ENCODE peak calls at places on chromosomes 3 and 15, in five cellular contexts. One of them, this sample, is unnamed.

GRCh38 chr3:120682095-120682681 is at the start of gene HGD:
- DNase-seq in CD4-positive, CD25-positive, alpha-beta regulatory T cell: no peak
- DNase-seq in stomach: peak; percentile 63
- DNase-seq in IMR-90: peak; percentile 26
- DNase-seq in Peyer's patch: peak; percentile 67
- DNase-seq in this sample: no peak

GRCh38 chr3:115577000-115577399 is 46.3 kb upstream of the GAP43 start:
- DNase-seq in Peyer's patch: no peak
- DNase-seq in CD4-positive, CD25-positive, alpha-beta regulatory T cell: no peak
- DNase-seq in stomach: no peak
- DNase-seq in IMR-90: no peak
- DNase-seq in this sample: no peak

GRCh38 chr3:185930393-185931107 is 7.3 kb downstream of the TRA2B start:
- DNase-seq in CD4-positive, CD25-positive, alpha-beta regulatory T cell: no peak
- DNase-seq in Peyer's patch: no peak
- DNase-seq in IMR-90: peak; percentile 57
- DNase-seq in stomach: no peak
- DNase-seq in this sample: no peak

GRCh38 chr15:86060614-86061125 is 19.0 kb upstream of the AGBL1 start:
- DNase-seq in IMR-90: no peak
- DNase-seq in stomach: no peak
- DNase-seq in CD4-positive, CD25-positive, alpha-beta regulatory T cell: no peak
- DNase-seq in Peyer's patch: no peak
- DNase-seq in this sample: no peak

GRCh38 chr3:30355622-30356021 is 250.8 kb upstream of the TGFBR2 start:
- DNase-seq in IMR-90: peak; percentile 16
- DNase-seq in Peyer's patch: no peak
- DNase-seq in CD4-positive, CD25-positive, alpha-beta regulatory T cell: no peak
- DNase-seq in stomach: no peak
- DNase-seq in this sample: no peak

GRCh38 chr3:31562525-31562924 is 29.8 kb downstream of the STT3B start:
- DNase-seq in Peyer's patch: peak; percentile 56
- DNase-seq in stomach: no peak
- DNase-seq in CD4-positive, CD25-positive, alpha-beta regulatory T cell: peak; percentile 64
- DNase-seq in IMR-90: no peak
- DNase-seq in this sample: peak; percentile 33

GRCh38 chr3:131147534-131147933 is 120.9 kb downstream of the NEK11 start:
- DNase-seq in CD4-positive, CD25-positive, alpha-beta regulatory T cell: no peak
- DNase-seq in stomach: no peak
- DNase-seq in Peyer's patch: no peak
- DNase-seq in IMR-90: no peak
- DNase-seq in this sample: no peak

GRCh38 chr3:33440328-33440577 is at the start of gene UBP1:
- DNase-seq in IMR-90: no peak
- DNase-seq in Peyer's patch: peak; percentile 100
- DNase-seq in stomach: peak; percentile 100
- DNase-seq in CD4-positive, CD25-positive, alpha-beta regulatory T cell: no peak
- DNase-seq in this sample: peak; percentile 100

GRCh38 chr15:66323312-66323928 is 30.1 kb downstream of the DIS3L start:
- DNase-seq in Peyer's patch: no peak
- DNase-seq in IMR-90: no peak
- DNase-seq in CD4-positive, CD25-positive, alpha-beta regulatory T cell: no peak
- DNase-seq in stomach: no peak
- DNase-seq in this sample: no peak

GRCh38 chr3:33751320-33751719 is 33.3 kb upstream of the CLASP2 start:
- DNase-seq in Peyer's patch: no peak
- DNase-seq in IMR-90: no peak
- DNase-seq in CD4-positive, CD25-positive, alpha-beta regulatory T cell: peak; percentile 46
- DNase-seq in stomach: no peak
- DNase-seq in this sample: no peak

GRCh38 chr15:31342781-31343626 is 16.4 kb downstream of the KLF13 start:
- DNase-seq in Peyer's patch: peak; percentile 64
- DNase-seq in stomach: no peak
- DNase-seq in CD4-positive, CD25-positive, alpha-beta regulatory T cell: peak; percentile 52
- DNase-seq in IMR-90: no peak
- DNase-seq in this sample: no peak

GRCh38 chr3:197809356-197810020 is 18.4 kb downstream of the LRCH3 start:
- DNase-seq in IMR-90: peak; percentile 85
- DNase-seq in Peyer's patch: no peak
- DNase-seq in stomach: no peak
- DNase-seq in CD4-positive, CD25-positive, alpha-beta regulatory T cell: no peak
- DNase-seq in this sample: no peak

GRCh38 chr3:194142156-194142910 is 6.4 kb downstream of the HES1 start:
- DNase-seq in Peyer's patch: no peak
- DNase-seq in CD4-positive, CD25-positive, alpha-beta regulatory T cell: peak; percentile 68
- DNase-seq in stomach: no peak
- DNase-seq in IMR-90: no peak
- DNase-seq in this sample: peak; percentile 47

GRCh38 chr3:95289295-95289694 is 1226.4 kb downstream of the NSUN3 start:
- DNase-seq in CD4-positive, CD25-positive, alpha-beta regulatory T cell: no peak
- DNase-seq in IMR-90: peak; percentile 34
- DNase-seq in stomach: no peak
- DNase-seq in Peyer's patch: no peak
- DNase-seq in this sample: no peak

DNA sequence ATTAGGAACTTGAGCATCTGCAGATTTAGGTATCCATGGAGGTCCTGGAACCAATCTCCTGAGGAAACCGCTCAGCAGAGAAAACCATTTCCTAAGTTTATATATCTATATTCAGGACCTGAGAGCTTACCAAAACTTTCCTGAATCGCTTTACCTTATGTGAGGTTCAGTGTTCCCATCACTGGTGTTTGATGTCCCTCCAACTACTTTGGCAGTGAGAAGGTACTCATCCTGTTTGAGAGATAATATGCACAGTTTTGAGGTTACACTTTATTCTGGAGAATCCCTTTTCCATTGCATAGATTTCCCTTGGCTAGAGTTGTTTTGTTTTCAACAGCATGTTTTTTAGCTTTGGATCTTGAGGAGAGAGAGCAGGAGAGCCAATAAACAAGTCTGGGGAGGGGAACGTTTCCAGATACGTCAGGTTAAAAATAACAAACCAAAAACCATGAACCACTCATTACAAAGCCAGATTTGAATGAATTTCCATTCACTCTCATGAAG is 33.5 kb downstream of the CD200 start:
- DNase-seq in IMR-90: no peak
- DNase-seq in CD4-positive, CD25-positive, alpha-beta regulatory T cell: no peak
- DNase-seq in Peyer's patch: no peak
- DNase-seq in stomach: no peak
- DNase-seq in this sample: no peak
- H3K9me3 ChIP-seq in IMR-90: no peaks in the 10 kb centered on the region
- H3K9me3 ChIP-seq in CD4-positive, CD25-positive, alpha-beta regulatory T cell: no peaks in the 10 kb centered on the region
- H3K9me3 ChIP-seq in Peyer's patch: no peaks in the 10 kb centered on the region
- H3K9me3 ChIP-seq in stomach: no peaks in the 10 kb centered on the region
- H3K9me3 ChIP-seq in this sample: no peaks in the 10 kb centered on the region

GRCh38 chr15:68493629-68494028 is 61.7 kb upstream of the ITGA11 start:
- DNase-seq in CD4-positive, CD25-positive, alpha-beta regulatory T cell: no peak
- DNase-seq in stomach: no peak
- DNase-seq in IMR-90: no peak
- DNase-seq in Peyer's patch: no peak
- DNase-seq in this sample: no peak
- H3K4me1 ChIP-seq in CD4-positive, CD25-positive, alpha-beta regulatory T cell: no peaks in the 10 kb centered on the region
- H3K4me1 ChIP-seq in stomach: no peaks in the 10 kb centered on the region
- H3K4me1 ChIP-seq in IMR-90: peaks cover 3% of the 10 kb centered on the region
- H3K4me1 ChIP-seq in Peyer's patch: no peaks in the 10 kb centered on the region
- H3K4me1 ChIP-seq in this sample: no peaks in the 10 kb centered on the region

GRCh38 chr15:27871078-27871695 is 227.9 kb downstream of the OCA2 start:
- DNase-seq in IMR-90: no peak
- DNase-seq in stomach: no peak
- DNase-seq in Peyer's patch: no peak
- DNase-seq in CD4-positive, CD25-positive, alpha-beta regulatory T cell: no peak
- DNase-seq in this sample: no peak

GRCh38 chr15:27868828-27869404 is 230.2 kb downstream of the OCA2 start:
- DNase-seq in stomach: no peak
- DNase-seq in IMR-90: no peak
- DNase-seq in Peyer's patch: no peak
- DNase-seq in CD4-positive, CD25-positive, alpha-beta regulatory T cell: no peak
- DNase-seq in this sample: no peak

GRCh38 chr15:27867861-27868260 is 231.3 kb downstream of the OCA2 start:
- DNase-seq in stomach: no peak
- DNase-seq in IMR-90: no peak
- DNase-seq in Peyer's patch: no peak
- DNase-seq in CD4-positive, CD25-positive, alpha-beta regulatory T cell: no peak
- DNase-seq in this sample: no peak

GRCh38 chr15:27872355-27872754 is 226.8 kb downstream of the OCA2 start:
- DNase-seq in IMR-90: no peak
- DNase-seq in CD4-positive, CD25-positive, alpha-beta regulatory T cell: no peak
- DNase-seq in Peyer's patch: no peak
- DNase-seq in stomach: no peak
- DNase-seq in this sample: no peak

DNA sequence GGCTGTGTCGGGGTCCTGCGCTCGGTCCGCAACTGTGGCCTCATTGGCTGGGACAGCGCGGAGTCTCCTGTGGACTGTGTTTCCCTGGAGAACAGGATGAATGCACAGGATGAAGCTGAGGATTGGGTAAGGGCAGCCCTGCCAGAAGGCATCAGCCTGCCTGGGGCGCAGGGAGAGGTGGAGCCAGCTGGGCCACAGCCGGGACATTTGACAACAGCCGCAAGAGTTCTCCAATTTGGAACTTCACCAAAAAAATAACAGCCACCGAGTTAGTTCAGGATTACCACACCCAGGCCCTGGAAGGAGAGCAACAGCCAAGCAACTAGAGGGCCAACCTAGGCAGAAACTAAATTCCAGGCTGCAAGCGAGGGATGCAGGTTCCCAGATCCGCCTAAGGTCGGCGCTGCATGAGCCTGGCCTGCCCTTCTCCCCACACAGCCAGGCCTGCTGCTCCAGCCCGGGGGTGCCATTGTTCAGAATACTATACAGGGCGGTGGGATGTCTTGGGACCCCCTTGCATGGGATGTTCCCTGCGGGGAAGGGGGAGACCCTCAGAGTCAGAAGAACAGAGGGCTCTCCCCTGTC is 229.3 kb downstream of the OCA2 start:
- DNase-seq in stomach: no peak
- DNase-seq in CD4-positive, CD25-positive, alpha-beta regulatory T cell: no peak
- DNase-seq in IMR-90: no peak
- DNase-seq in Peyer's patch: no peak
- DNase-seq in this sample: no peak
- H3K9me3 ChIP-seq in stomach: peaks cover 13% of the 10 kb centered on the region
- H3K9me3 ChIP-seq in CD4-positive, CD25-positive, alpha-beta regulatory T cell: no peaks in the 10 kb centered on the region
- H3K9me3 ChIP-seq in IMR-90: peaks cover 22% of the 10 kb centered on the region
- H3K9me3 ChIP-seq in Peyer's patch: no peaks in the 10 kb centered on the region
- H3K9me3 ChIP-seq in this sample: no peaks in the 10 kb centered on the region

GRCh38 chr15:64874131-64874530 is 32.4 kb downstream of the PLEKHO2 start:
- DNase-seq in stomach: no peak
- DNase-seq in Peyer's patch: no peak
- DNase-seq in IMR-90: no peak
- DNase-seq in CD4-positive, CD25-positive, alpha-beta regulatory T cell: no peak
- DNase-seq in this sample: no peak
- H3K4me1 ChIP-seq in stomach: peaks cover 12% of the 10 kb centered on the region
- H3K4me1 ChIP-seq in Peyer's patch: no peaks in the 10 kb centered on the region
- H3K4me1 ChIP-seq in IMR-90: peaks cover 15% of the 10 kb centered on the region
- H3K4me1 ChIP-seq in CD4-positive, CD25-positive, alpha-beta regulatory T cell: peaks cover 15% of the 10 kb centered on the region
- H3K4me1 ChIP-seq in this sample: no peaks in the 10 kb centered on the region

GRCh38 chr3:188904670-188905069 is 267.1 kb upstream of the TPRG1 start:
- DNase-seq in stomach: no peak
- DNase-seq in Peyer's patch: no peak
- DNase-seq in IMR-90: peak; percentile 63
- DNase-seq in CD4-positive, CD25-positive, alpha-beta regulatory T cell: no peak
- DNase-seq in this sample: no peak
- H3K9me3 ChIP-seq in stomach: no peaks in the 10 kb centered on the region
- H3K9me3 ChIP-seq in Peyer's patch: no peaks in the 10 kb centered on the region
- H3K9me3 ChIP-seq in IMR-90: no peaks in the 10 kb centered on the region
- H3K9me3 ChIP-seq in CD4-positive, CD25-positive, alpha-beta regulatory T cell: no peaks in the 10 kb centered on the region
- H3K9me3 ChIP-seq in this sample: peaks cover 5% of the 10 kb centered on the region

GRCh38 chr3:46982581-46982980 is 3.1 kb downstream of the NBEAL2 start:
- DNase-seq in Peyer's patch: no peak
- DNase-seq in IMR-90: no peak
- DNase-seq in stomach: no peak
- DNase-seq in CD4-positive, CD25-positive, alpha-beta regulatory T cell: no peak
- DNase-seq in this sample: no peak

GRCh38 chr3:46985588-46985987 is 6.1 kb downstream of the NBEAL2 start:
- DNase-seq in IMR-90: no peak
- DNase-seq in CD4-positive, CD25-positive, alpha-beta regulatory T cell: no peak
- DNase-seq in Peyer's patch: no peak
- DNase-seq in stomach: no peak
- DNase-seq in this sample: peak; percentile 36

GRCh38 chr3:46986782-46987484 is 7.5 kb downstream of the NBEAL2 start:
- DNase-seq in CD4-positive, CD25-positive, alpha-beta regulatory T cell: no peak
- DNase-seq in stomach: no peak
- DNase-seq in IMR-90: no peak
- DNase-seq in Peyer's patch: no peak
- DNase-seq in this sample: peak; percentile 32

GRCh38 chr3:46986055-46986730 is 6.7 kb downstream of the NBEAL2 start:
- DNase-seq in Peyer's patch: no peak
- DNase-seq in CD4-positive, CD25-positive, alpha-beta regulatory T cell: no peak
- DNase-seq in stomach: no peak
- DNase-seq in IMR-90: no peak
- DNase-seq in this sample: no peak

DNA sequence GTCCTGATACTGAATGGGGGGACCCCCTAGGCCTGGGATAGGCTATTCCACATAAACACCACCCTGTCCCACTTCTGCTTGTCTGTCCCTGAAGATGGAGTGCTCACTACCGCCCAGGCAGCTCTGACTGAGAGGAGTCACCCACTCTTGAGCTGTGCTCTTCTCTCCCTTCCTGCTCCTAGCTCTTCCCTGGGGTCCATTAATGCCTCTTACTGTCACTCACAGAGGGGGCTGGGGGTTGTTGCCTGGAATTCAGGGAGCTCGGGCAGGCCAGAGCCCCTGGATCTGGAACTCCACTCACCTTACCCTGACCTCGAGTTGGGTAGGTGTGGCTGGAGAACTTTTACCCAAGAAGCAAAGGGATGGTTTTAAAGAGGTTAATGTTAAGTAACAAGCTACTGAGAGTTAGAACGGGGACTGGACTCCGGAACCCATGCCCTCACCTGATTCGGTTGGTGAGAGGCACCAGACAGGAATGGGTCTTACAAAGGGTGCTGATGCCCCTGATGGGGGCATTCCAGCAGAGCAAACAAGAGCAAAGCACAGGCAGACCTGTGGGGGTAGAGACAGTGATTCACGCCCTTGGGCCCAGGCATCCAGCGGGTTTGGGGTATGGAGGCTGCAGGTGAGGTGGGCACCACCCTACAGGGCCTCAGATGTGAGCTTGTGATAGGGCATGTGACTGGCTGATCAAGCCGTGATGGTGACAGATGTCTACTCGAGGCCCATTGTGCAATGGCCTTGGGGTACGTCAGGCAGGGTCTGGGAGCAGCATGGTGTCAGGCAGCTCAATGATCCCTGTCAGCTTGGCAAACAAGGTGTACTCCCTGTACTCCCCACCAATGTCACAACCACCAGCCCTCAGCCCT is 5.4 kb downstream of the NBEAL2 start:
- DNase-seq in IMR-90: no peak
- DNase-seq in stomach: no peak
- DNase-seq in Peyer's patch: no peak
- DNase-seq in CD4-positive, CD25-positive, alpha-beta regulatory T cell: no peak
- DNase-seq in this sample: peak; percentile 2
- H3K4me1 ChIP-seq in IMR-90: peaks cover 3% of the 10 kb centered on the region
- H3K4me1 ChIP-seq in stomach: peaks cover 60% of the 10 kb centered on the region
- H3K4me1 ChIP-seq in Peyer's patch: peaks cover 12% of the 10 kb centered on the region
- H3K4me1 ChIP-seq in CD4-positive, CD25-positive, alpha-beta regulatory T cell: peaks cover 98% of the 10 kb centered on the region
- H3K4me1 ChIP-seq in this sample: no peaks in the 10 kb centered on the region